ENCODE peak calls at places on chromosomes 16 and 17, in eight cellular contexts. F is brain microvascular endothelial cell, E is bronchial epithelial cell, D is right atrium auricular region, P is tibial artery, Y is stomach, R is transverse colon, S is HCT116. H is an unnamed sample. For H3K36me3, the result is how much of the 10 kb centered on the place peaks cover.

GRCh38 chr17:41691031-41691777 is 2.5 kb downstream of the EIF1 start:
- DNase-seq in D (no peak), R (no peak), S (no peak), P (no peak), E (no peak), F (no peak), Y (no peak), H (no peak)

GRCh38 chr17:45020354-45021138 is 30.9 kb downstream of the DCAKD start:
- DNase-seq in S (no peak), R (peak), D (no peak), F (peak), P (peak), E (no peak), Y (peak), H (peak)

GRCh38 chr17:79673517-79673916 is 57.2 kb upstream of the ENPP7 start:
- DNase-seq in S (no peak), F (no peak), Y (no peak), P (no peak), E (no peak), R (no peak), D (no peak), H (no peak)

GRCh38 chr17:550041-550398 is 164.6 kb downstream of the VPS53 start:
- DNase-seq in E (peak), D (no peak), S (no peak), P (no peak), Y (no peak), F (no peak), R (no peak), H (no peak)

GRCh38 chr17:39765766-39766165 is 28.0 kb downstream of the GRB7 start:
- DNase-seq in E (no peak), S (no peak), P (no peak), Y (no peak), F (no peak), R (no peak), D (no peak), H (no peak)

GRCh38 chr17:49753959-49754391 is 10.0 kb downstream of the FAM117A start:
- DNase-seq in F (no peak), P (peak), Y (no peak), D (peak), S (no peak), R (no peak), E (no peak), H (no peak)

GRCh38 chr16:77399066-77399465 is 35.8 kb downstream of the ADAMTS18 start:
- DNase-seq in S (no peak), D (no peak), P (no peak), Y (no peak), E (no peak), F (no peak), R (no peak), H (no peak)

GRCh38 chr16:79509221-79509631 is 91.3 kb downstream of the MAF start:
- DNase-seq in E (no peak), S (no peak), D (no peak), Y (peak), R (peak), F (no peak), P (peak), H (no peak)

DNA sequence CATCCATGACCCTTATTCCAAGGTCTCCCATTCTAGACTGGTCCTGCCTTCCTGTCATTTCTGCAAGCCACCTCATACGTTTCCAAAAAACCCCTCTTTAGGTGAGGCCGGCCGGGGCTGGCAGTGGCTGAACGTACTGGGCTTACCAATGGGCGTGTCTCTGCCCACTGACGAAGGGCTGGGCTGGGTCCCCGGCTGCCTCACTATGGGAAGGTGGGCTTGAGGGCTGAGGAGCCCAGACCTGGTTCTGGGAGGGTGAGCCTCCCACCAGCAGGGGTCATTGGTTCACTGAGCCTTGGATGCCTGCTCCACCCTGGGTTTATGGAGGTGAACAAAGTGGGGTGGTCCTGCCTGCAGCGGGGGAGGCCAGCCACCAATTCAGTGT is 19.9 kb downstream of the KDM8 start:
- DNase-seq in F (no peak), S (no peak), E (no peak), Y (no peak), D (no peak), P (no peak), R (peak), H (no peak)
- H3K36me3 ChIP-seq in F (under half), S (under half), E (under half), Y (half or more), D (under half), P (under half), R (under half), H (under half)

GRCh38 chr17:36736201-36737156 is 135.1 kb downstream of the MRM1 start:
- DNase-seq in S (no peak), Y (no peak), R (no peak), F (no peak), E (no peak), D (no peak), P (no peak), H (no peak)
- TF ChIP-seq CTCF in S (no peak), Y (no peak), R (no peak), F (no peak), E (no peak), D (no peak), P (no peak), H (no peak)

GRCh38 chr17:37110816-37111215 is 162.1 kb downstream of the AATF start:
- DNase-seq in S (no peak), D (no peak), R (no peak), F (no peak), P (no peak), Y (no peak), E (no peak), H (no peak)
- H3K36me3 ChIP-seq in S (under half), D (under half), R (under half), F (under half), P (under half), Y (under half), E (under half), H (under half)

DNA sequence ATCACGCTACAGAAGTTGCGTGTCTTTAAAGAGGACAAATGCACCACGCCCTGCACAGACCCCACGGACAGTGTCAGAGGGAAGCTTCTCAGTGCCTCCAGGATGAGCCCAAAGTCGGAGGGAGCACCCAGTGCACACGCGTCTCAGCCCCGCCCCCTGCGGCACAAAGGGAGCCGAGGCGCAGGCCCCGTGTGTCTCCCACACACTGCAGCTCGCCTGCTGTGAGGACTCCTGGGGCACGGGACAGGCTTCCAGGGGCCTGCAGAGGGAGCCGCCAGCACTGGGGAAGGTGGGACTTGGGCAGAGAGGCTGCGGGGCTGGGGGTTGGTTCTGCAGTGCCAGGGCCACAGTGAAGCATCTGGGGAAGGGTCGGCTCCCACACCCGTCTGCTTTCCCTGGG is 77.4 kb downstream of the LMF1 start:
- DNase-seq in E (no peak), Y (no peak), D (no peak), R (no peak), F (no peak), P (no peak), S (no peak), H (no peak)
- TF ChIP-seq CTCF in E (no peak), Y (no peak), D (no peak), R (no peak), F (no peak), P (no peak), S (no peak), H (no peak)

GRCh38 chr16:24955975-24956731 is 59.0 kb downstream of the ARHGAP17 start:
- DNase-seq in E (no peak), Y (no peak), S (no peak), F (no peak), R (no peak), P (no peak), D (no peak), H (no peak)
- H3K36me3 ChIP-seq in E (under half), Y (half or more), S (under half), F (half or more), R (under half), P (half or more), D (half or more), H (under half)

GRCh38 chr16:54193013-54193655 is 93.5 kb downstream of the IRX3 start:
- DNase-seq in Y (no peak), E (no peak), F (no peak), R (no peak), D (no peak), P (no peak), S (no peak), H (no peak)

GRCh38 chr16:54191592-54191991 is 95.0 kb downstream of the IRX3 start:
- DNase-seq in R (no peak), P (no peak), F (no peak), D (no peak), Y (no peak), S (no peak), E (no peak), H (no peak)

GRCh38 chr16:54191163-54191562 is 95.4 kb downstream of the IRX3 start:
- DNase-seq in R (no peak), P (no peak), F (no peak), S (no peak), E (no peak), Y (no peak), D (no peak), H (no peak)

GRCh38 chr16:54193656-54194007 is 93.0 kb downstream of the IRX3 start:
- DNase-seq in S (peak), E (peak), R (peak), P (peak), F (peak), Y (peak), D (peak), H (peak)

GRCh38 chr16:54194008-54194731 is 92.4 kb downstream of the IRX3 start:
- DNase-seq in Y (peak), P (peak), D (peak), E (peak), F (peak), S (no peak), R (peak), H (peak)
- TF ChIP-seq CTCF in Y (no peak), P (no peak), D (no peak), E (peak), F (no peak), S (peak), R (no peak), H (no peak)

GRCh38 chr17:35842239-35842638 is 26.5 kb downstream of the HEATR9 start:
- DNase-seq in P (no peak), D (no peak), E (no peak), S (no peak), Y (no peak), R (no peak), F (no peak), H (no peak)
- H3K36me3 ChIP-seq in P (half or more), D (half or more), E (under half), S (half or more), Y (half or more), R (half or more), F (half or more), H (under half)

GRCh38 chr16:89700100-89700648 is 1.3 kb downstream of the SPATA2L start:
- DNase-seq in S (peak), Y (peak), P (peak), R (peak), D (peak), E (peak), F (peak), H (peak)

GRCh38 chr16:89705006-89705405 is 3.5 kb upstream of the SPATA2L start:
- DNase-seq in P (no peak), D (no peak), E (no peak), Y (no peak), F (no peak), S (no peak), R (no peak), H (no peak)

GRCh38 chr16:89704281-89704680 is 2.8 kb upstream of the SPATA2L start:
- DNase-seq in S (no peak), D (no peak), P (no peak), E (no peak), F (no peak), R (no peak), Y (no peak), H (no peak)

GRCh38 chr16:89700649-89701424 is 668 bp downstream of the SPATA2L start:
- DNase-seq in E (peak), S (no peak), F (no peak), D (no peak), R (peak), P (no peak), Y (peak), H (peak)

GRCh38 chr16:89701425-89702406 is at the start of gene SPATA2L:
- DNase-seq in Y (peak), E (peak), F (peak), R (peak), S (peak), D (peak), P (peak), H (peak)
- TF ChIP-seq CTCF in Y (peak), E (peak), F (peak), R (peak), S (no peak), D (no peak), P (no peak), H (no peak)